ENCODE peak calls at places on chromosomes 7 and 10, in four cellular contexts. I is left kidney, L is lung microvascular endothelial cell, O is T-cell. D is an unnamed sample.

GRCh38 chr7:152180587-152180986 is 155.1 kb downstream of the GALNT11 start:
- DNase-seq in L (no peak), O (no peak), I (peak), D (no peak)

GRCh38 chr10:59901481-59901880 is 4.9 kb downstream of the CCDC6 start:
- DNase-seq in O (no peak), L (no peak), I (no peak), D (no peak)

GRCh38 chr7:70092314-70093303 is 494.3 kb downstream of the AUTS2 start:
- DNase-seq in I (peak), O (no peak), L (no peak), D (no peak)

GRCh38 chr10:11724938-11725776 is 17.0 kb upstream of the ECHDC3 start:
- DNase-seq in I (peak), L (peak), O (peak), D (no peak)

GRCh38 chr10:72379062-72379461 is 24.3 kb upstream of the DNAJB12 start:
- DNase-seq in O (no peak), L (no peak), I (no peak), D (no peak)

GRCh38 chr7:150379590-150380379 is 655 bp downstream of the ZNF775 start:
- DNase-seq in O (no peak), I (peak), L (peak), D (no peak)

GRCh38 chr7:88268858-88269257 is 37.8 kb downstream of the STEAP4 start:
- DNase-seq in L (no peak), O (no peak), I (no peak), D (no peak)

GRCh38 chr10:7264313-7264741 is 146.5 kb downstream of the SFMBT2 start:
- DNase-seq in O (no peak), I (peak), L (peak), D (no peak)

GRCh38 chr7:116434820-116435341 is 64.7 kb upstream of the CAV2 start:
- DNase-seq in I (no peak), O (no peak), L (peak), D (no peak)

GRCh38 chr7:101567231-101567630 is 61.9 kb downstream of the MYL10 start:
- DNase-seq in L (no peak), I (no peak), O (no peak), D (no peak)

GRCh38 chr10:112835933-112836564 is 114.0 kb upstream of the TCF7L2 start:
- DNase-seq in O (no peak), I (peak), L (no peak), D (no peak)

GRCh38 chr10:3525832-3526449 is 259.1 kb downstream of the KLF6 start:
- DNase-seq in O (no peak), I (no peak), L (peak), D (no peak)

GRCh38 chr7:92781117-92781720 is 55.2 kb downstream of the CDK6 start:
- DNase-seq in O (no peak), I (peak), L (peak), D (no peak)

GRCh38 chr7:99679400-99680191 is at the start of gene CYP3A5:
- DNase-seq in I (peak), O (no peak), L (no peak), D (no peak)

D was measured in lower lobe of right lung.